ENCODE peak calls at places on chromosome 9, in five cellular contexts. K is LHCN-M2, P is naive B cell, S is NCI-H1092 treated with DMSO at 0.1 percent for 48 hours, Z is AG08396. L is an unnamed sample.

GRCh38 chr9:82152181-82152580 is 163.6 kb downstream of the SPATA31D1 start:
- DNase-seq in Z (no peak), S (no peak), P (no peak), K (peak), L (no peak)

GRCh38 chr9:114805670-114806551 is at the start of gene TNFSF15:
- DNase-seq in S (peak), K (no peak), P (peak), Z (peak), L (peak)

GRCh38 chr9:116230233-116230632 is 76.6 kb downstream of the PAPPA start:
- DNase-seq in Z (no peak), S (no peak), P (no peak), K (no peak), L (no peak)

GRCh38 chr9:101201626-101202025 is 173.1 kb downstream of the PLPPR1 start:
- DNase-seq in Z (no peak), S (no peak), P (no peak), K (no peak), L (no peak)

GRCh38 chr9:15642369-15642962 is 89.6 kb downstream of the CCDC171 start:
- DNase-seq in S (peak), Z (peak), K (peak), P (peak), L (no peak)

GRCh38 chr9:23537192-23538059 is 288.6 kb downstream of the ELAVL2 start:
- DNase-seq in K (no peak), Z (no peak), P (no peak), S (no peak), L (no peak)

GRCh38 chr9:103361906-103362305 is 366.8 kb downstream of the CYLC2 start:
- DNase-seq in Z (no peak), S (no peak), K (no peak), P (no peak), L (no peak)

GRCh38 chr9:70873506-70873905 is 247.9 kb downstream of the TRPM3 start:
- DNase-seq in Z (no peak), K (peak), S (no peak), P (no peak), L (no peak)

GRCh38 chr9:129432671-129433154 is 188.2 kb downstream of the C9orf50 start:
- DNase-seq in Z (no peak), S (peak), P (no peak), K (no peak), L (no peak)

GRCh38 chr9:459491-460444 is 245.1 kb downstream of the DOCK8 start:
- DNase-seq in P (no peak), K (no peak), Z (no peak), S (no peak), L (no peak)

GRCh38 chr9:112886351-112886750 is 4.3 kb downstream of the SLC46A2 start:
- DNase-seq in S (no peak), Z (no peak), P (no peak), K (no peak), L (no peak)

GRCh38 chr9:15213249-15213648 is 93.8 kb downstream of the TTC39B start:
- DNase-seq in P (no peak), Z (no peak), S (no peak), K (no peak), L (no peak)

GRCh38 chr9:79221084-79221483 is 350.7 kb upstream of the TLE4 start:
- DNase-seq in P (no peak), Z (peak), K (peak), S (no peak), L (no peak)

GRCh38 chr9:130263601-130264413 is 1.8 kb upstream of the HMCN2 start:
- DNase-seq in K (peak), Z (no peak), S (no peak), P (no peak), L (no peak)

GRCh38 chr9:2116073-2116472 is 100.9 kb downstream of the SMARCA2 start:
- DNase-seq in Z (no peak), K (peak), P (no peak), S (no peak), L (peak)

GRCh38 chr9:127578952-127579853 is 32.9 kb upstream of the STXBP1 start:
- DNase-seq in S (peak), Z (peak), K (peak), P (no peak), L (peak)

GRCh38 chr9:27386759-27387158 is 89.8 kb upstream of the EQTN start:
- DNase-seq in Z (no peak), P (no peak), K (no peak), S (no peak), L (no peak)

GRCh38 chr9:123569343-123569694 is 213.3 kb downstream of the CRB2 start:
- DNase-seq in K (no peak), S (no peak), Z (no peak), P (no peak), L (no peak)

GRCh38 chr9:103104101-103104500 is 109.0 kb downstream of the CYLC2 start:
- DNase-seq in S (no peak), K (no peak), Z (no peak), P (no peak), L (no peak)

GRCh38 chr9:27423919-27424710 is 100.0 kb upstream of the IFNK start:
- DNase-seq in S (no peak), Z (no peak), P (no peak), K (no peak), L (peak)

GRCh38 chr9:133163559-133164208 is at the start of gene GBGT1:
- DNase-seq in S (peak), P (peak), K (no peak), Z (peak), L (peak)

GRCh38 chr9:132896906-132897305 is 18.2 kb downstream of the SPACA9 start:
- DNase-seq in P (no peak), Z (no peak), S (no peak), K (no peak), L (no peak)

GRCh38 chr9:133968966-133969617 is 23.0 kb downstream of the VAV2 start:
- DNase-seq in S (no peak), P (no peak), K (no peak), Z (no peak), L (no peak)

GRCh38 chr9:128927731-128928411 is 7.1 kb downstream of the PHYHD1 start:
- DNase-seq in Z (peak), P (peak), S (peak), K (no peak), L (peak)

GRCh38 chr9:85062385-85062784 is 392.9 kb downstream of the NTRK2 start:
- DNase-seq in Z (no peak), K (no peak), P (no peak), S (no peak), L (no peak)

GRCh38 chr9:120904061-120904998 is 22.3 kb downstream of the TRAF1 start:
- DNase-seq in K (no peak), Z (no peak), P (peak), S (no peak), L (peak)

L was measured in activated CD4-positive, alpha-beta memory T cell treated with anti-CD3 and anti-CD28 coated beads for 36 hours.